ENCODE peak calls at places on chromosome 17, in six cellular contexts. One of them, this sample, is unnamed.
A peak's percentile ranks its signal among the peaks of the same experiment; 100 is the strongest.

GRCh38 chr17:37299257-37299985 is 76.4 kb upstream of the C17orf78 start:
- DNase-seq in brain microvascular endothelial cell: no peak
- DNase-seq in stomach: no peak
- DNase-seq in HFF-Myc: no peak
- DNase-seq in ascending aorta: no peak
- DNase-seq in K562: no peak
- DNase-seq in this sample: no peak

GRCh38 chr17:40371261-40371929 is 6.9 kb upstream of the GJD3 start:
- DNase-seq in HFF-Myc: no peak
- DNase-seq in brain microvascular endothelial cell: no peak
- DNase-seq in K562: peak; percentile 64
- DNase-seq in stomach: no peak
- DNase-seq in ascending aorta: no peak
- DNase-seq in this sample: no peak

GRCh38 chr17:72053069-72053846 is 67.6 kb upstream of the SOX9 start:
- DNase-seq in brain microvascular endothelial cell: no peak
- DNase-seq in K562: no peak
- DNase-seq in stomach: no peak
- DNase-seq in HFF-Myc: no peak
- DNase-seq in ascending aorta: no peak
- DNase-seq in this sample: no peak

GRCh38 chr17:28675980-28676379 is 14.0 kb downstream of the SUPT6H start:
- DNase-seq in K562: no peak
- DNase-seq in brain microvascular endothelial cell: no peak
- DNase-seq in HFF-Myc: no peak
- DNase-seq in ascending aorta: no peak
- DNase-seq in stomach: no peak
- DNase-seq in this sample: no peak

GRCh38 chr17:56934280-56934679 is 20.4 kb upstream of the TRIM25 start:
- DNase-seq in HFF-Myc: no peak
- DNase-seq in brain microvascular endothelial cell: no peak
- DNase-seq in ascending aorta: no peak
- DNase-seq in K562: no peak
- DNase-seq in stomach: no peak
- DNase-seq in this sample: no peak

GRCh38 chr17:61447358-61447757 is 4.9 kb upstream of the TBX4 start:
- DNase-seq in HFF-Myc: no peak
- DNase-seq in K562: no peak
- DNase-seq in brain microvascular endothelial cell: no peak
- DNase-seq in stomach: no peak
- DNase-seq in ascending aorta: no peak
- DNase-seq in this sample: no peak

GRCh38 chr17:9522074-9522473 is 53.5 kb downstream of the STX8 start:
- DNase-seq in HFF-Myc: peak; percentile 31
- DNase-seq in brain microvascular endothelial cell: peak; percentile 58
- DNase-seq in stomach: no peak
- DNase-seq in ascending aorta: no peak
- DNase-seq in K562: no peak
- DNase-seq in this sample: no peak

GRCh38 chr17:8846768-8847211 is 20.7 kb downstream of the PIK3R6 start:
- DNase-seq in brain microvascular endothelial cell: peak; percentile 64
- DNase-seq in K562: peak; percentile 46
- DNase-seq in stomach: no peak
- DNase-seq in HFF-Myc: peak; percentile 53
- DNase-seq in ascending aorta: no peak
- DNase-seq in this sample: no peak

GRCh38 chr17:17425005-17425404 is 51.8 kb upstream of the MED9 start:
- DNase-seq in stomach: peak; percentile 11
- DNase-seq in K562: no peak
- DNase-seq in HFF-Myc: no peak
- DNase-seq in brain microvascular endothelial cell: no peak
- DNase-seq in ascending aorta: no peak
- DNase-seq in this sample: no peak

GRCh38 chr17:68295086-68295485 is 3.8 kb downstream of the ARSG start:
- DNase-seq in ascending aorta: no peak
- DNase-seq in K562: no peak
- DNase-seq in brain microvascular endothelial cell: no peak
- DNase-seq in stomach: no peak
- DNase-seq in HFF-Myc: no peak
- DNase-seq in this sample: no peak

GRCh38 chr17:61821655-61822054 is 41.7 kb downstream of the BRIP1 start:
- DNase-seq in stomach: no peak
- DNase-seq in brain microvascular endothelial cell: no peak
- DNase-seq in ascending aorta: no peak
- DNase-seq in K562: no peak
- DNase-seq in HFF-Myc: no peak
- DNase-seq in this sample: no peak

GRCh38 chr17:47720754-47721533 is 12.1 kb upstream of the TBX21 start:
- DNase-seq in HFF-Myc: no peak
- DNase-seq in stomach: no peak
- DNase-seq in K562: no peak
- DNase-seq in brain microvascular endothelial cell: no peak
- DNase-seq in ascending aorta: no peak
- DNase-seq in this sample: no peak

GRCh38 chr17:83002118-83002805 is 77.1 kb upstream of the METRNL start:
- DNase-seq in ascending aorta: no peak
- DNase-seq in brain microvascular endothelial cell: no peak
- DNase-seq in K562: no peak
- DNase-seq in stomach: no peak
- DNase-seq in HFF-Myc: no peak
- DNase-seq in this sample: no peak

GRCh38 chr17:62704381-62704971 is 77.0 kb downstream of the MRC2 start:
- DNase-seq in HFF-Myc: no peak
- DNase-seq in stomach: peak; percentile 34
- DNase-seq in K562: peak; percentile 44
- DNase-seq in ascending aorta: no peak
- DNase-seq in brain microvascular endothelial cell: peak; percentile 34
- DNase-seq in this sample: peak; percentile 27

GRCh38 chr17:1153795-1154546 is 25.8 kb downstream of the ABR start:
- DNase-seq in stomach: no peak
- DNase-seq in ascending aorta: no peak
- DNase-seq in HFF-Myc: no peak
- DNase-seq in brain microvascular endothelial cell: peak; percentile 50
- DNase-seq in K562: peak; percentile 23
- DNase-seq in this sample: no peak

GRCh38 chr17:44916781-44917241 is 1.5 kb upstream of the GFAP start:
- DNase-seq in stomach: no peak
- DNase-seq in brain microvascular endothelial cell: no peak
- DNase-seq in HFF-Myc: no peak
- DNase-seq in K562: no peak
- DNase-seq in ascending aorta: no peak
- DNase-seq in this sample: peak; percentile 80

GRCh38 chr17:10758062-10758461 is 28.2 kb upstream of the TMEM220 start:
- DNase-seq in stomach: no peak
- DNase-seq in ascending aorta: no peak
- DNase-seq in K562: no peak
- DNase-seq in HFF-Myc: no peak
- DNase-seq in brain microvascular endothelial cell: no peak
- DNase-seq in this sample: no peak

GRCh38 chr17:14143678-14144077 is 74.4 kb downstream of the COX10 start:
- DNase-seq in HFF-Myc: peak; percentile 22
- DNase-seq in brain microvascular endothelial cell: no peak
- DNase-seq in K562: no peak
- DNase-seq in stomach: peak; percentile 47
- DNase-seq in ascending aorta: no peak
- DNase-seq in this sample: peak; percentile 41

GRCh38 chr17:50347894-50348291 is 2.0 kb downstream of the XYLT2 start:
- DNase-seq in HFF-Myc: no peak
- DNase-seq in K562: no peak
- DNase-seq in stomach: no peak
- DNase-seq in brain microvascular endothelial cell: no peak
- DNase-seq in ascending aorta: no peak
- DNase-seq in this sample: no peak

GRCh38 chr17:50346313-50347086 is 574 bp downstream of the XYLT2 start:
- DNase-seq in brain microvascular endothelial cell: no peak
- DNase-seq in ascending aorta: no peak
- DNase-seq in K562: peak; percentile 74
- DNase-seq in stomach: peak; percentile 63
- DNase-seq in HFF-Myc: no peak
- DNase-seq in this sample: peak; percentile 57

GRCh38 chr17:50347087-50347893 is 1.4 kb downstream of the XYLT2 start:
- DNase-seq in K562: no peak
- DNase-seq in brain microvascular endothelial cell: no peak
- DNase-seq in stomach: no peak
- DNase-seq in ascending aorta: no peak
- DNase-seq in HFF-Myc: no peak
- DNase-seq in this sample: no peak

GRCh38 chr17:50345443-50346312 is at the start of gene XYLT2:
- DNase-seq in stomach: peak; percentile 95
- DNase-seq in HFF-Myc: no peak
- DNase-seq in ascending aorta: peak; percentile 19
- DNase-seq in K562: peak; percentile 97
- DNase-seq in brain microvascular endothelial cell: peak; percentile 72
- DNase-seq in this sample: peak; percentile 94

DNA sequence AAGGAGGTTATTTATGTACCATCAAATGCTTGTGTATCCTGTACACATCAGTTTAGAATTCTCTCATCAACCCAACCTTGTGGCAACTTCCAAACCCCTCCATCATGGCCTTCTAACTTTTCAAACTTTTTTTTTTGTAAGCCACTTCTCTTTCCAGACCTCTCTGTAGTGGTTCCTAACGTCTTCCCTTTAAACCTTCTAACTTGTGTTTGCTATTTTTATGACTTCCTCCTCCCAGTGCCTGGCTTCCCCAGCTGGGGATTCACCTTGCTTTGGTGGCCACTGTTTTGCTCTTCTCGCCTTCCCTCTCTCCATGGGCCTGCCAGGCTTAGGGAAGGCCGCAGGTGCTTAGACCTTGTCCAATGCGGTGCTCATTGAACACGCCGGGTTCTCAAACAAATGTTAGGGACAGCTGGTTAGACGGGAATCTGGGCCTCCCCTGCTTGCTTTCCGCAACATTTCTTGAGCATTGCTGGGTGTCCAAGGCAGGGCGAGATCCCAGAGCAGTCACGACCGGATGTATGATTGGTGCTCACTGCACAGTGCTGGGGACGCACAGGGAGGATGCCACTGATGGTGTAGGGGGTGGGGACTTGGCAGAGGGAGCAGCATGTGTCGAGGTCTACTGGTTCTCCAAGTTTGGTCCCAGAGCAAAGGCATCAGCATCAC is 1.1 kb upstream of the XYLT2 start:
- DNase-seq in stomach: peak; percentile 69
- DNase-seq in ascending aorta: no peak
- DNase-seq in brain microvascular endothelial cell: no peak
- DNase-seq in K562: no peak
- DNase-seq in HFF-Myc: no peak
- DNase-seq in this sample: no peak
- H3K4me3 ChIP-seq in stomach: peak overlapping the region; percentile 77
- H3K4me3 ChIP-seq in ascending aorta: peak overlapping the region; percentile 98
- H3K4me3 ChIP-seq in brain microvascular endothelial cell: no peak overlapping the region
- H3K4me3 ChIP-seq in K562: no peak overlapping the region
- H3K4me3 ChIP-seq in HFF-Myc: peak overlapping the region; percentile 53
- H3K4me3 ChIP-seq in this sample: no peak overlapping the region

GRCh38 chr17:77369544-77369971 is 228.8 kb downstream of the SEC14L1 start:
- DNase-seq in brain microvascular endothelial cell: no peak
- DNase-seq in ascending aorta: no peak
- DNase-seq in stomach: no peak
- DNase-seq in K562: no peak
- DNase-seq in HFF-Myc: no peak
- DNase-seq in this sample: no peak

GRCh38 chr17:77372444-77373297 is 231.9 kb downstream of the SEC14L1 start:
- DNase-seq in ascending aorta: peak; percentile 59
- DNase-seq in brain microvascular endothelial cell: no peak
- DNase-seq in stomach: peak; percentile 76
- DNase-seq in K562: peak; percentile 95
- DNase-seq in HFF-Myc: no peak
- DNase-seq in this sample: peak; percentile 45

GRCh38 chr17:77370536-77370935 is 229.8 kb downstream of the SEC14L1 start:
- DNase-seq in K562: no peak
- DNase-seq in brain microvascular endothelial cell: no peak
- DNase-seq in stomach: no peak
- DNase-seq in ascending aorta: no peak
- DNase-seq in HFF-Myc: no peak
- DNase-seq in this sample: no peak

GRCh38 chr17:77371888-77372443 is 231.2 kb downstream of the SEC14L1 start:
- DNase-seq in stomach: no peak
- DNase-seq in ascending aorta: no peak
- DNase-seq in K562: no peak
- DNase-seq in brain microvascular endothelial cell: no peak
- DNase-seq in HFF-Myc: no peak
- DNase-seq in this sample: no peak

GRCh38 chr17:77371117-77371887 is 230.5 kb downstream of the SEC14L1 start:
- DNase-seq in stomach: peak; percentile 73
- DNase-seq in K562: no peak
- DNase-seq in HFF-Myc: no peak
- DNase-seq in brain microvascular endothelial cell: peak; percentile 61
- DNase-seq in ascending aorta: no peak
- DNase-seq in this sample: no peak
- H3K4me3 ChIP-seq in stomach: no peak overlapping the region
- H3K4me3 ChIP-seq in K562: no peak overlapping the region
- H3K4me3 ChIP-seq in HFF-Myc: no peak overlapping the region
- H3K4me3 ChIP-seq in brain microvascular endothelial cell: no peak overlapping the region
- H3K4me3 ChIP-seq in ascending aorta: peak overlapping the region; percentile 80
- H3K4me3 ChIP-seq in this sample: no peak overlapping the region

DNA sequence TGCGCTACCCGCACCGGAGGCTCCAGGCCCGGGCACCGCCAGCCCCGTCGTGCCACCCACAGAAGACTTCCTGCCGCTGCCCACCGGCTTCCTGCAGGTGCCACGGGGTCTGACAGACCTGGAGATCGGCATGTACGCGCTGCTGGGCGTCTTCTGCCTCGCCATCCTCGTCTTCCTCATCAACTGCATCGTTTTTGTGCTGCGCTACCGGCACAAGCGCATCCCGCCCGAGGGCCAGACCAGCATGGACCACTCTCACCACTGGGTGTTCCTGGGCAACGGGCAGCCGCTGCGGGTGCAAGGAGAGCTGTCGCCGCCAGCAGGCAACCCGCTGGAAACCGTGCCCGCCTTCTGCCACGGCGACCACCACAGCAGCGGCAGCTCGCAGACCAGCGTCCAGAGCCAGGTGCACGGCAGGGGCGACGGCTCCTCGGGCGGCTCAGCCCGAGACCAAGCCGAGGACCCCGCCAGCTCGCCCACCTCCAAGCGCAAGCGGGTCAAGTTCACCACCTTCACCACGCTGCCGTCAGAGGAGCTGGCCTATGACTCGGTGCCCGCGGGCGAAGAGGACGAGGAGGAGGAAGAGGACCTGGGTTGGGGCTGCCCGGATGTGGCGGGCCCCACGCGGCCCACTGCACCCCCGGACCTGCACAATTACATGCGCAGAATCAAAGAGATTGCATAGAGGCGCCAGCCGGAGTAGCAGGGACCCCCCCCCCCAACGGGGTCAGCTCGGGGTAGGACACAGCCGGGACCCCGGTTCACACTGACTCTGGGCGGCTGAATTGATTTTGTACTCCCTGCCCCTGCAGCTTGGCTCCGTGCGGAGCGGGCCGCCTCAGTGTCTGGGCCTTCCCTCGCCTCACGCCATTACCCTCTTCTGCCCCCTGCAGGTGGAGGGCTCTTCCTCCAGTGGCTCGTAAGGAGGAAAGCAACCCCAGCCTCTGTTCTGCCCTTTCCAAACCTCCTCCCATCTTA is 58.5 kb downstream of the TMEM132E start:
- DNase-seq in stomach: peak; percentile 79
- DNase-seq in K562: peak; percentile 86
- DNase-seq in brain microvascular endothelial cell: peak; percentile 25
- DNase-seq in HFF-Myc: peak; percentile 27
- DNase-seq in ascending aorta: no peak
- DNase-seq in this sample: peak; percentile 84
- H3K4me3 ChIP-seq in stomach: peak overlapping the region; percentile 41
- H3K4me3 ChIP-seq in K562: no peak overlapping the region
- H3K4me3 ChIP-seq in brain microvascular endothelial cell: no peak overlapping the region
- H3K4me3 ChIP-seq in HFF-Myc: no peak overlapping the region
- H3K4me3 ChIP-seq in ascending aorta: peak overlapping the region; percentile 45
- H3K4me3 ChIP-seq in this sample: peak overlapping the region; percentile 16

GRCh38 chr17:49217651-49218413 is 7.3 kb downstream of the ABI3 start:
- DNase-seq in K562: no peak
- DNase-seq in ascending aorta: peak; percentile 63
- DNase-seq in HFF-Myc: no peak
- DNase-seq in stomach: peak; percentile 49
- DNase-seq in brain microvascular endothelial cell: no peak
- DNase-seq in this sample: no peak
- H3K4me3 ChIP-seq in K562: no peak overlapping the region
- H3K4me3 ChIP-seq in ascending aorta: no peak overlapping the region
- H3K4me3 ChIP-seq in HFF-Myc: no peak overlapping the region
- H3K4me3 ChIP-seq in stomach: no peak overlapping the region
- H3K4me3 ChIP-seq in brain microvascular endothelial cell: no peak overlapping the region
- H3K4me3 ChIP-seq in this sample: no peak overlapping the region

This sample was measured in pancreas.